ENCODE peak calls at places on chromosome 15, in seven cellular contexts. Z, L, Q, W, V, E and Y are unnamed samples.

GRCh38 chr15:63530235-63530634 is 25.8 kb downstream of the USP3 start:
- DNase-seq in W (no peak), L (no peak), E (no peak), Z (no peak), V (no peak), Q (no peak), Y (no peak)

GRCh38 chr15:82936966-82937647 is 15.4 kb downstream of the HOMER2 start:
- DNase-seq in V (no peak), W (no peak), Q (no peak), Z (no peak), L (no peak), E (no peak), Y (no peak)

GRCh38 chr15:55007561-55007960 is 189.2 kb downstream of the RSL24D1 start:
- DNase-seq in W (no peak), V (no peak), E (no peak), L (no peak), Q (no peak), Z (no peak), Y (no peak)

GRCh38 chr15:58775402-58775801 is 4.3 kb downstream of the MINDY2 start:
- DNase-seq in L (no peak), E (no peak), V (no peak), W (no peak), Z (no peak), Q (no peak), Y (no peak)

GRCh38 chr15:88398011-88398410 is 69.2 kb downstream of the MRPL46 start:
- DNase-seq in L (no peak), Q (no peak), W (no peak), E (no peak), Z (no peak), V (no peak), Y (no peak)

GRCh38 chr15:29638011-29638410 is 184.3 kb downstream of the TJP1 start:
- DNase-seq in W (no peak), L (no peak), E (no peak), Q (no peak), Z (no peak), V (no peak), Y (no peak)

GRCh38 chr15:55630921-55631320 is 42.8 kb upstream of the PYGO1 start:
- DNase-seq in V (no peak), E (no peak), W (no peak), L (no peak), Z (no peak), Q (no peak), Y (no peak)

GRCh38 chr15:70480196-70480856 is 283.0 kb downstream of the UACA start:
- DNase-seq in E (no peak), L (peak), Z (no peak), V (no peak), Q (peak), W (no peak), Y (no peak)

GRCh38 chr15:25738171-25738792 is 124.8 kb downstream of the ATP10A start:
- DNase-seq in L (no peak), E (peak), V (no peak), Z (no peak), Q (no peak), W (no peak), Y (no peak)

GRCh38 chr15:31483924-31484368 is 157.3 kb downstream of the KLF13 start:
- DNase-seq in V (no peak), L (no peak), Z (no peak), W (no peak), E (no peak), Q (no peak), Y (no peak)

GRCh38 chr15:92159906-92160841 is 233.5 kb upstream of the ST8SIA2 start:
- DNase-seq in Z (no peak), Q (no peak), E (no peak), W (no peak), V (no peak), L (no peak), Y (no peak)

GRCh38 chr15:52121006-52121405 is 8.4 kb upstream of the BCL2L10 start:
- DNase-seq in V (no peak), Z (no peak), Q (no peak), E (no peak), W (no peak), L (no peak), Y (no peak)

GRCh38 chr15:41487802-41488201 is 5.9 kb upstream of the ITPKA start:
- DNase-seq in V (no peak), Z (no peak), E (no peak), L (no peak), W (no peak), Q (no peak), Y (no peak)

GRCh38 chr15:98953000-98953776 is 54.4 kb downstream of the PGPEP1L start:
- DNase-seq in W (no peak), V (no peak), Z (no peak), Q (peak), L (peak), E (no peak), Y (no peak)

GRCh38 chr15:75947117-75947516 is 43.4 kb downstream of the FBXO22 start:
- DNase-seq in L (no peak), E (peak), V (no peak), Z (no peak), W (no peak), Q (no peak), Y (no peak)

GRCh38 chr15:46344906-46345305 is 710.1 kb downstream of the SQOR start:
- DNase-seq in V (no peak), W (no peak), Z (no peak), E (no peak), Q (no peak), L (peak), Y (no peak)

GRCh38 chr15:30953731-30954378 is 37.6 kb downstream of the MTMR10 start:
- DNase-seq in V (no peak), E (peak), L (no peak), Z (peak), W (no peak), Q (no peak), Y (no peak)

GRCh38 chr15:69909719-69910444 is 187.8 kb downstream of the TLE3 start:
- DNase-seq in W (no peak), Z (no peak), Q (no peak), V (no peak), L (no peak), E (no peak), Y (no peak)

GRCh38 chr15:88513195-88513594 is 33.3 kb downstream of the DET1 start:
- DNase-seq in Z (no peak), L (no peak), W (no peak), Q (no peak), V (no peak), E (peak), Y (no peak)

GRCh38 chr15:84924074-84924700 is 39.7 kb downstream of the SLC28A1 start:
- DNase-seq in W (no peak), L (no peak), Q (no peak), E (no peak), Z (no peak), V (no peak), Y (no peak)

GRCh38 chr15:61195116-61196002 is 33.7 kb downstream of the RORA start:
- DNase-seq in V (no peak), L (peak), Q (peak), E (peak), Z (no peak), W (peak), Y (no peak)

GRCh38 chr15:66923438-66923881 is 141.9 kb upstream of the SMAD3 start:
- DNase-seq in W (no peak), Q (peak), V (no peak), L (no peak), E (no peak), Z (no peak), Y (peak)
- TF ChIP-seq CTCF in W (peak), Q (peak), V (peak), L (peak), E (peak), Z (peak), Y (peak)

GRCh38 chr15:45111390-45112142 is 2.4 kb downstream of the DUOX2 start:
- DNase-seq in Q (no peak), V (no peak), W (no peak), L (no peak), Z (no peak), E (no peak), Y (no peak)

GRCh38 chr15:45107941-45108630 is 5.9 kb downstream of the DUOX2 start:
- DNase-seq in Q (no peak), Z (no peak), L (no peak), W (no peak), E (no peak), V (peak), Y (no peak)

GRCh38 chr15:45112592-45113379 is 1.2 kb downstream of the DUOX2 start:
- DNase-seq in W (no peak), E (no peak), V (no peak), L (no peak), Q (no peak), Z (no peak), Y (peak)

GRCh38 chr15:45112143-45112591 is 1.8 kb downstream of the DUOX2 start:
- DNase-seq in V (no peak), L (no peak), W (no peak), E (no peak), Q (no peak), Z (no peak), Y (no peak)

GRCh38 chr15:45110256-45110820 is 3.6 kb downstream of the DUOX2 start:
- DNase-seq in E (no peak), V (no peak), Z (no peak), L (no peak), W (no peak), Q (no peak), Y (no peak)
- TF ChIP-seq CTCF in E (no peak), V (no peak), Z (no peak), L (no peak), W (no peak), Q (peak), Y (no peak)

DNA sequence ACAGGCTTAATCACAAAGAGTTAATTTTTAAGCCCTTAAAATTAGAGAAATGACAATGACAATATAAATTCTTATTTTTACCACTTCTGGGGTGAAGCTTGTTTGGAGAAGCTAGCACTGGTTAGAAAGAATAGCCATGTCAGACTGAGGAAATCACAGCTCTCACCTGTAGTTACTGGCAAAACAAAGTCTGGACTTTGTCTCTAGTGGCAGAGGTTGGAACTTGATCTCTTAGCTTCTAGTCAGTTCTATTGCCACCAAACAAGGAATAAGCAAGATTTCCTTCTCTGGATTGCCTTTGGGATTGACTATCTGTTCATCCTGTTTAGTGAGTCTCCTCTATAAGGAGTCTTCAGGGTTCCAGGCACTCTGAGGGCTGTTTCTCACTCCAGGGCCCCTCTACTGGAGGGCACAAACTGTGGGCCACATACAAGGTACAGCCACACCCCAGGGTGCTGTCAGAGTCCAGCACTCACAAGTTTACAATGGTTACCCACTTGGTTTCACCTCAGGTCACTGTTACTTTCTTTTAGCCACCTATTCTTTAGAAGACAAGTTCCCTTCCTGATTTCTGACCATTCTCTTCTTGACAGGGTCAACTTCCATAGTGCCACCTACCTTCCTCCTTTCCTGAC is 426.6 kb upstream of the THBS1 start:
- DNase-seq in E (no peak), Q (no peak), W (no peak), Z (no peak), L (no peak), V (no peak), Y (no peak)
- TF ChIP-seq CTCF in E (no peak), Q (no peak), W (peak), Z (no peak), L (no peak), V (no peak), Y (peak)

GRCh38 chr15:101059381-101060341 is 140.5 kb downstream of the LRRK1 start:
- DNase-seq in E (no peak), Z (no peak), Q (no peak), W (no peak), V (no peak), L (no peak), Y (no peak)

GRCh38 chr15:101058735-101059134 is 139.6 kb downstream of the LRRK1 start:
- DNase-seq in Z (no peak), W (no peak), Q (no peak), E (no peak), L (no peak), V (no peak), Y (no peak)

GRCh38 chr15:101062471-101063171 is 143.5 kb downstream of the LRRK1 start:
- DNase-seq in W (no peak), V (no peak), L (no peak), Q (no peak), Z (no peak), E (no peak), Y (no peak)

GRCh38 chr15:101062063-101062462 is 142.9 kb downstream of the LRRK1 start:
- DNase-seq in Z (no peak), Q (peak), V (no peak), L (no peak), W (no peak), E (no peak), Y (no peak)

DNA sequence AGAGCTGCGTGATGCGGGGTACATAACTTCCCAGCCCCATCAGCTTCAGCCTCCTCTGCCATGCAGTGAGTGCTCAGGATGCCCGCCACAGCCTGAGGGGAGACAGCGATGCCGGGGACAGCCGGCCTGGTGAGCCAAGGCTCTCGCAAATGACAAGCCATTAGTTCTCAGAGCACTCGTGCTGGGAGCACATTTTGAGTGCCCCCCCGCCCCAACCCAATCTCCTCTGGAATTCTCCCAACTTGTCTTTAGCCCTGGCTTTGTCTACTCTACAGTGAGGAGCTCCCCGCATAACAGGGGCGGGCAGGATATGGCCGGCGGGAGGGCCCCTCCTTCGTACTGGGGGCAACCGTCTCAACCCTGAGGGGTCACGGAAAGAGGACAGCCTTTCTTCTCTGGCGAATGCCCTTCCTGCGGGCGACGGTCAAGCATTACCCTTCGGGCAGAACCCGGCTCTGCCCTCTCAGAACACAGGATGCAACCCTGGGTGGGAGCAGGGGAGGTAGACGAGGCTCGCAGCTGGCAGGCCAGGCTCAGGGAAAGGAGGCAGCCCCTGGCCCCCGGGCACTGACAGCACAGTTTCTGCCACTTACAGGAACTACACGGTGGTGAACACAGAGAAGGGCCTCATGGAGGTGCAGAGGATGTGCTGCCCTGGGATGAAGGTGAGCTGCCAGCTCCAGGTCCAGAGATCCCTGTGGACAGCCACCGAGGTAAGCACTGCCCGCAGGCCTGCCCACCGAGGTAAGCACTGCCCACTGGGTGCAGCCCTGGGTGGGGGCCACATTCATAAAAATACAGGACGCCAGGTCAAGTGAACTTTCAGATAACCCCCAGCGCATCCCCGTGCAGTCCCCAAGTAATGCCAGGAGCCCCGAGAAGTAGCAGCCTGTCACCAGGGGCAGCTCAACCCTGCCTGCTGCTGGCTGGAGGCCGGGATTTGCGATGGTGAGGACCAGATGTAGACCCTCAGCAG is 141.7 kb downstream of the LRRK1 start:
- DNase-seq in L (no peak), E (no peak), V (no peak), Z (no peak), W (no peak), Q (no peak), Y (no peak)
- TF ChIP-seq CTCF in L (no peak), E (no peak), V (no peak), Z (no peak), W (no peak), Q (no peak), Y (no peak)

GRCh38 chr15:40273428-40273827 is 9.4 kb downstream of the ANKRD63 start:
- DNase-seq in Q (no peak), V (no peak), E (no peak), Z (no peak), W (no peak), L (no peak), Y (no peak)
- TF ChIP-seq CTCF in Q (no peak), V (no peak), E (no peak), Z (no peak), W (no peak), L (no peak), Y (no peak)

GRCh38 chr15:95284933-95285401 is 1045.5 kb upstream of the NR2F2 start:
- DNase-seq in Z (no peak), L (peak), E (no peak), Q (peak), W (no peak), V (no peak), Y (no peak)
- TF ChIP-seq CTCF in Z (no peak), L (peak), E (no peak), Q (peak), W (peak), V (peak), Y (no peak)

GRCh38 chr15:90529008-90529368 is 735 bp upstream of the CRTC3 start:
- DNase-seq in Q (no peak), L (no peak), Z (no peak), W (no peak), V (no peak), E (no peak), Y (no peak)

GRCh38 chr15:90530250-90531051 is 728 bp downstream of the CRTC3 start:
- DNase-seq in W (no peak), E (peak), V (peak), Z (peak), L (peak), Q (peak), Y (peak)

GRCh38 chr15:90535254-90535653 is 5.5 kb downstream of the CRTC3 start:
- DNase-seq in W (no peak), L (no peak), Z (no peak), V (no peak), Q (no peak), E (no peak), Y (no peak)

GRCh38 chr15:90531147-90531546 is 1.4 kb downstream of the CRTC3 start:
- DNase-seq in Z (no peak), Q (no peak), E (no peak), W (no peak), V (no peak), L (no peak), Y (no peak)

DNA sequence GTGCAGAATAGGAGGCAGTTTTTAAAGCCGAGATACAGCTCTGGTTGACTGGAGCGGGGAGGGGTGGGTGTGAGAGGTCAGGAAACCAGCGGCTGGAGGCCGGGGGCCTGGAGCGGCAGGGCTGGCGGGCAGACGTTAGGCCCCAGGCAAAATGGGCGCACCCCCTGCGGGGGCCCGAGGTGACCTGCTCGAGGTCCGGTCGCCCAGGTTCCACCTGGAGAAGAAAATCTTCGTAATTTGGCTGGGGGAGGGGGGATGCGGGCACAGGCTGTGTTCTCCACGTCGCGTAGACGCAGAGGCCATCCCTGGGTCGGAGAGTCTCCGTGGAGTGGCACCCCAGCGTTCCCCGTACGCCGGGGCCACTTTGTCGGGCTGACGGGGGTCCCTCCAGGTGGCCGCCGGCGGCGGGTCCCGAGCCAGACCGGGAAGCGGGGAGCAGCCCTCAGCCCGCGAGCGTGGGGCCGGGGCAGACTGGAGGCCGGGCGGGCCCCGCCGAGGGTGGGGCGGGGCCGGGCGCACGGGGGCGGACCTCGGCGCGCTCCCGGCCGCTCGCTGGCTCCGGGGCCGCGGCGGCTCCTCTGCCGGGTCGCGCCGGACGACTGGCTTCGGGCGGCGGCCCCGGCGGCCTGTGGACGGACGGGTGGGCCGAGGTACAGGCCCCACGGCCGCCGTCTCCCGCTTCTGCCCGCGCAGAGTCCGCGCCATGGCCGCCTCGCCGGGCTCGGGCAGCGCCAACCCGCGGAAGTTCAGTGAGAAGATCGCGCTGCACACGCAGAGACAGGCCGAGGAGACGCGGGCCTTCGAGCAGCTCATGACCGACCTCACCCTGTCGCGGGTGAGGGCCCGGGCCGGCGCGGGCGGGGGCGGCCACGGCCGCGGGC is at the start of gene CRTC3:
- DNase-seq in Q (peak), E (peak), W (no peak), V (peak), L (peak), Z (peak), Y (peak)
- TF ChIP-seq CTCF in Q (peak), E (no peak), W (peak), V (no peak), L (no peak), Z (no peak), Y (no peak)

DNA sequence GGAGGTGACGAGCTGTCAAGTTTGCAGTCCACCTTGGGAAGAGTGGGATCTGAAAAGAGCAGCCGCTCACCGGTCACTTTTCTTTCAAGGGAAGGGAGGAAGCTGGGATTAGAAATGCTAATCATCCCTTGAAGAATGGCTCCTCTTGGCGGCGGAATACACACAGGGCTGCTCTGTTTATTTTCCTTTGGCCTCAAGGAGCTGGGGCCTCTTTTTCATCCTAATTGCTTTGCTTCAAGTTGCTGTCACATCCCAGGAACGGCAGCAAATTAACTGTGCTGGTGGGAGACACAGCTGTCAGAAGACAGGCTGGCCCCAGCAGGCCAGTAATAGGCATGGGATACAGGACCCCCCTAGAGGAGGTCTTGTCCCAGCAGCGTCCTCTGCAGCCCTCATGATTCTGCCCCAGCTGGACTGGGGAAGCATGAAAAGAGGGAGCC is 6.7 kb downstream of the KBTBD13 start:
- DNase-seq in V (no peak), Z (no peak), E (peak), L (no peak), Q (no peak), W (no peak), Y (peak)
- TF ChIP-seq CTCF in V (peak), Z (no peak), E (peak), L (no peak), Q (no peak), W (no peak), Y (no peak)